ENCODE peak calls at places on chromosomes 12 and 14, in five cellular contexts. One of them, this sample, is unnamed.

GRCh38 chr14:78700236-78700635 is 530.1 kb downstream of the NRXN3 start:
- DNase-seq in GM13976: no peak
- DNase-seq in AG04450: no peak
- DNase-seq in lower leg skin: no peak
- DNase-seq in psoas muscle: no peak
- DNase-seq in this sample: no peak

GRCh38 chr14:71931492-71932228 is 569 bp upstream of the RGS6 start:
- DNase-seq in GM13976: peak; percentile 45
- DNase-seq in AG04450: no peak
- DNase-seq in lower leg skin: no peak
- DNase-seq in psoas muscle: no peak
- DNase-seq in this sample: no peak

GRCh38 chr12:109818900-109819500 is 14.2 kb downstream of the TRPV4 start:
- DNase-seq in GM13976: no peak
- DNase-seq in AG04450: no peak
- DNase-seq in lower leg skin: no peak
- DNase-seq in psoas muscle: no peak
- DNase-seq in this sample: no peak

GRCh38 chr12:100404769-100405407 is 48.0 kb downstream of the SLC17A8 start:
- DNase-seq in GM13976: peak; percentile 20
- DNase-seq in AG04450: no peak
- DNase-seq in lower leg skin: peak; percentile 43
- DNase-seq in psoas muscle: no peak
- DNase-seq in this sample: no peak

GRCh38 chr12:51890135-51890464 is 2.2 kb downstream of the ANKRD33 start:
- DNase-seq in GM13976: peak; percentile 18
- DNase-seq in AG04450: no peak
- DNase-seq in lower leg skin: peak; percentile 58
- DNase-seq in psoas muscle: no peak
- DNase-seq in this sample: no peak

GRCh38 chr12:105341010-105341409 is 10.5 kb downstream of the C12orf75 start:
- DNase-seq in GM13976: no peak
- DNase-seq in AG04450: no peak
- DNase-seq in lower leg skin: no peak
- DNase-seq in psoas muscle: no peak
- DNase-seq in this sample: no peak

GRCh38 chr14:36520601-36521525 is 831 bp upstream of the NKX2-1 start:
- DNase-seq in GM13976: peak; percentile 56
- DNase-seq in AG04450: no peak
- DNase-seq in lower leg skin: no peak
- DNase-seq in psoas muscle: no peak
- DNase-seq in this sample: no peak

GRCh38 chr12:109130755-109131521 is 14.6 kb downstream of the ACACB start:
- DNase-seq in GM13976: no peak
- DNase-seq in AG04450: no peak
- DNase-seq in lower leg skin: no peak
- DNase-seq in psoas muscle: peak; percentile 87
- DNase-seq in this sample: no peak

GRCh38 chr12:24788886-24789285 is 160.0 kb downstream of the BCAT1 start:
- DNase-seq in GM13976: no peak
- DNase-seq in AG04450: no peak
- DNase-seq in lower leg skin: no peak
- DNase-seq in psoas muscle: no peak
- DNase-seq in this sample: no peak

DNA sequence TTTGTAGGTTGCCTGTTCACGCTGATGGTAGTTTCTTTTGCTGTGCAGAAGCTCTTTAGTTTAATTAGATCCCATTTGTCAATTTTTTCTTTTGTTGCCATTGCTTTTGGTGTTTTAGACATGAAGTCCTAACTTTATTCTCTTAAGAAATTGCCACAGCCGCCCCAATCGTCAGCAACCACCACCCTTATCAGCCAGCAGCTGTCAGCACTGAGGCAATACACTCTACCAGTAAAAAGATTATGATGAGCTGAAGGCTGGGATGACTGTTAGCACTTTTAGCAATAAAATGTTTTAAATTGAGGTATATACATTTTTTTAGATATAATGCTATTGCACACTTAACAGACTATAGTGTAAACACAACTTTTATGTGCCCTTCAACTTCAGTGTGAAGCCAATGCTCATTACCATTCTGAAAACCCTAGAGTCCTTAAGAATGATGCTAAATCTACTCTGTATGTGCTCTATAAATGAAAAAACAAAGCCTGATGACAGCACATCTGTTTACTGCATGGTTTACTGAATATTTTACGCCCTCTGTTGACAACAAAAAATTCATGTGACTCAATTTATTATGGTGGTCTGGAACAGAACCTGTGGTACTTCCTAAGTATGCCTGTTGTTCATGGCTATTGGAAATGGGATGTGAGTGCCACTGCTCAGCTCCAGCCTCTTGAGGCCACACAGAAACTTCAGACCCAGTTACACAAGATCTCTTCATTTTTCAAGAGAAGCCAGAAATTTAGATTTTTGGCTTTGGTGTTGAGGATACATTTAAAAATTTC is 197.4 kb downstream of the DUSP6 start:
- DNase-seq in GM13976: no peak
- DNase-seq in AG04450: no peak
- DNase-seq in lower leg skin: peak; percentile 81
- DNase-seq in psoas muscle: no peak
- DNase-seq in this sample: no peak
- TF ChIP-seq CTCF in GM13976: no peak
- TF ChIP-seq CTCF in AG04450: peak; percentile 17
- TF ChIP-seq CTCF in lower leg skin: no peak
- TF ChIP-seq CTCF in psoas muscle: no peak
- TF ChIP-seq CTCF in this sample: no peak

GRCh38 chr14:22249775-22250174 is 339.2 kb downstream of the DAD1 start:
- DNase-seq in GM13976: no peak
- DNase-seq in AG04450: no peak
- DNase-seq in lower leg skin: no peak
- DNase-seq in psoas muscle: no peak
- DNase-seq in this sample: no peak
- TF ChIP-seq CTCF in GM13976: no peak
- TF ChIP-seq CTCF in AG04450: no peak
- TF ChIP-seq CTCF in lower leg skin: no peak
- TF ChIP-seq CTCF in psoas muscle: no peak
- TF ChIP-seq CTCF in this sample: no peak

GRCh38 chr14:99822166-99822527 is 28.9 kb downstream of the EML1 start:
- DNase-seq in GM13976: no peak
- DNase-seq in AG04450: no peak
- DNase-seq in lower leg skin: no peak
- DNase-seq in psoas muscle: no peak
- DNase-seq in this sample: no peak
- TF ChIP-seq CTCF in GM13976: no peak
- TF ChIP-seq CTCF in AG04450: no peak
- TF ChIP-seq CTCF in lower leg skin: no peak
- TF ChIP-seq CTCF in psoas muscle: no peak
- TF ChIP-seq CTCF in this sample: no peak

DNA sequence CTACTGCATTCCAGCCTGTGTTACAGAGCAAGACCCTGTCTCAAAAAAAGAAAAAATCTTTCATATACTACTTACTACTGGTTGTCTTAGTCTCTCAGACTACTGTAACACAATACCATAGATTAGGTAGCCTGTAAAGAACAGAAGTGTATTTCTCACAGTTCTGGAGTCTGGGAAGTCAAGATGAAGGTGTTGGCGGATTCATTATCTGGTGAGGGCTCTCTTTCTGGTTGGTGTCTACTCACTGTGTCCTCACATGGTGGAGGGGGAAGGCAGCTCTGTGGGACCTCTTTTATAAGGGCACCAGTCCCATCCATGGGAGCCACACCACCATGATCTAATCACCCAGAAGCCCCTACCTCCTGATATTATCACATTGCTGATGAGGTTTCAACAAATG is 14.4 kb downstream of the WDR20 start:
- DNase-seq in GM13976: no peak
- DNase-seq in AG04450: no peak
- DNase-seq in lower leg skin: no peak
- DNase-seq in psoas muscle: no peak
- DNase-seq in this sample: no peak
- TF ChIP-seq CTCF in GM13976: no peak
- TF ChIP-seq CTCF in AG04450: no peak
- TF ChIP-seq CTCF in lower leg skin: no peak
- TF ChIP-seq CTCF in psoas muscle: no peak
- TF ChIP-seq CTCF in this sample: no peak

GRCh38 chr14:45990252-45990651 is 661.3 kb downstream of the RPL10L start:
- DNase-seq in GM13976: no peak
- DNase-seq in AG04450: no peak
- DNase-seq in lower leg skin: no peak
- DNase-seq in psoas muscle: no peak
- DNase-seq in this sample: no peak
- TF ChIP-seq CTCF in GM13976: no peak
- TF ChIP-seq CTCF in AG04450: peak; percentile 40
- TF ChIP-seq CTCF in lower leg skin: no peak
- TF ChIP-seq CTCF in psoas muscle: peak; percentile 17
- TF ChIP-seq CTCF in this sample: peak; percentile 69

GRCh38 chr14:64060648-64061096 is 207.9 kb downstream of the SYNE2 start:
- DNase-seq in GM13976: no peak
- DNase-seq in AG04450: no peak
- DNase-seq in lower leg skin: no peak
- DNase-seq in psoas muscle: no peak
- DNase-seq in this sample: no peak
- TF ChIP-seq CTCF in GM13976: no peak
- TF ChIP-seq CTCF in AG04450: peak; percentile 50
- TF ChIP-seq CTCF in lower leg skin: no peak
- TF ChIP-seq CTCF in psoas muscle: peak; percentile 53
- TF ChIP-seq CTCF in this sample: peak; percentile 71

GRCh38 chr14:90109858-90110257 is 48.1 kb downstream of the KCNK13 start:
- DNase-seq in GM13976: no peak
- DNase-seq in AG04450: no peak
- DNase-seq in lower leg skin: no peak
- DNase-seq in psoas muscle: no peak
- DNase-seq in this sample: no peak
- TF ChIP-seq CTCF in GM13976: no peak
- TF ChIP-seq CTCF in AG04450: peak; percentile 19
- TF ChIP-seq CTCF in lower leg skin: no peak
- TF ChIP-seq CTCF in psoas muscle: no peak
- TF ChIP-seq CTCF in this sample: peak; percentile 41

GRCh38 chr14:103078420-103078749 is 5.6 kb upstream of the LBHD2 start:
- DNase-seq in GM13976: peak; percentile 87
- DNase-seq in AG04450: peak; percentile 48
- DNase-seq in lower leg skin: no peak
- DNase-seq in psoas muscle: peak; percentile 74
- DNase-seq in this sample: peak; percentile 80

GRCh38 chr14:103074699-103075341 is 9.2 kb upstream of the LBHD2 start:
- DNase-seq in GM13976: peak; percentile 56
- DNase-seq in AG04450: no peak
- DNase-seq in lower leg skin: peak; percentile 95
- DNase-seq in psoas muscle: peak; percentile 84
- DNase-seq in this sample: no peak

GRCh38 chr14:103081951-103082350 is 2.1 kb upstream of the LBHD2 start:
- DNase-seq in GM13976: no peak
- DNase-seq in AG04450: no peak
- DNase-seq in lower leg skin: no peak
- DNase-seq in psoas muscle: no peak
- DNase-seq in this sample: no peak

GRCh38 chr14:103073876-103074698 is 9.9 kb upstream of the LBHD2 start:
- DNase-seq in GM13976: peak; percentile 65
- DNase-seq in AG04450: no peak
- DNase-seq in lower leg skin: peak; percentile 87
- DNase-seq in psoas muscle: no peak
- DNase-seq in this sample: no peak

GRCh38 chr14:103078860-103079587 is 5.0 kb upstream of the LBHD2 start:
- DNase-seq in GM13976: no peak
- DNase-seq in AG04450: no peak
- DNase-seq in lower leg skin: no peak
- DNase-seq in psoas muscle: no peak
- DNase-seq in this sample: no peak
- TF ChIP-seq CTCF in GM13976: no peak
- TF ChIP-seq CTCF in AG04450: no peak
- TF ChIP-seq CTCF in lower leg skin: no peak
- TF ChIP-seq CTCF in psoas muscle: no peak
- TF ChIP-seq CTCF in this sample: no peak

This sample was measured in type B pancreatic cell.